ENCODE peak calls at places on chromosomes 4 and X, in seven cellular contexts. J, X, V, Q, U, W and D are unnamed samples.
A peak's percentile ranks its signal among the peaks of the same experiment; 100 is the strongest.

GRCh38 chr4:167379433-167379832 is 145.1 kb upstream of the SPOCK3 start:
- DNase-seq in U (no peak), Q (no peak), J (no peak), V (no peak), W (no peak), X (no peak), D (peak; percentile 76)

GRCh38 chrX:153564047-153564606 is 34.8 kb downstream of the CCNQ start:
- DNase-seq in Q (no peak), X (no peak), U (peak; percentile 31), V (peak; percentile 29), W (no peak), J (peak; percentile 17), D (no peak)

GRCh38 chr4:165478260-165478659 is 99.5 kb downstream of the CPE start:
- DNase-seq in U (no peak), X (no peak), V (no peak), W (no peak), J (no peak), Q (no peak), D (no peak)

GRCh38 chrX:6002056-6002455 is 226.6 kb downstream of the NLGN4X start:
- DNase-seq in X (no peak), J (no peak), W (no peak), Q (no peak), V (no peak), U (no peak), D (no peak)

GRCh38 chrX:129755779-129756650 is 17.2 kb downstream of the XPNPEP2 start:
- DNase-seq in Q (no peak), X (no peak), U (no peak), J (no peak), V (no peak), W (peak; percentile 55), D (no peak)

GRCh38 chr4:48681856-48682255 is 98.2 kb downstream of the FRYL start:
- DNase-seq in V (peak; percentile 64), Q (peak; percentile 58), U (no peak), X (no peak), W (peak; percentile 49), J (peak; percentile 71), D (no peak)

GRCh38 chrX:42776195-42776594 is 1.8 kb downstream of the PPP1R2C start:
- DNase-seq in U (no peak), J (peak; percentile 86), W (peak; percentile 45), X (no peak), Q (no peak), V (peak; percentile 86), D (no peak)

GRCh38 chr4:77473509-77473908 is 132.1 kb upstream of the CXCL13 start:
- DNase-seq in U (no peak), J (peak; percentile 25), W (peak; percentile 47), X (no peak), Q (peak; percentile 11), V (peak; percentile 38), D (no peak)

GRCh38 chr4:152938237-152938969 is 2.3 kb downstream of the FHDC1 start:
- DNase-seq in W (no peak), X (no peak), Q (peak; percentile 23), J (no peak), U (no peak), V (no peak), D (no peak)

GRCh38 chrX:115616943-115617563 is 56.1 kb downstream of the PLS3 start:
- DNase-seq in V (peak; percentile 30), U (no peak), J (peak; percentile 49), Q (no peak), W (peak; percentile 87), X (no peak), D (no peak)
- H3K4me3 ChIP-seq in V (no peak overlapping the region), U (peak overlapping the region; percentile 51), J (no peak overlapping the region), Q (no peak overlapping the region), W (peak overlapping the region; percentile 36), X (no peak overlapping the region), D (no peak overlapping the region)

GRCh38 chr4:88359558-88359957 is 19.1 kb upstream of the HERC6 start:
- DNase-seq in W (no peak), X (no peak), Q (no peak), V (no peak), J (no peak), U (no peak), D (no peak)
- TF ChIP-seq CTCF in W (no peak), X (no peak), Q (no peak), V (no peak), J (no peak), U (no peak), D (no peak)

DNA sequence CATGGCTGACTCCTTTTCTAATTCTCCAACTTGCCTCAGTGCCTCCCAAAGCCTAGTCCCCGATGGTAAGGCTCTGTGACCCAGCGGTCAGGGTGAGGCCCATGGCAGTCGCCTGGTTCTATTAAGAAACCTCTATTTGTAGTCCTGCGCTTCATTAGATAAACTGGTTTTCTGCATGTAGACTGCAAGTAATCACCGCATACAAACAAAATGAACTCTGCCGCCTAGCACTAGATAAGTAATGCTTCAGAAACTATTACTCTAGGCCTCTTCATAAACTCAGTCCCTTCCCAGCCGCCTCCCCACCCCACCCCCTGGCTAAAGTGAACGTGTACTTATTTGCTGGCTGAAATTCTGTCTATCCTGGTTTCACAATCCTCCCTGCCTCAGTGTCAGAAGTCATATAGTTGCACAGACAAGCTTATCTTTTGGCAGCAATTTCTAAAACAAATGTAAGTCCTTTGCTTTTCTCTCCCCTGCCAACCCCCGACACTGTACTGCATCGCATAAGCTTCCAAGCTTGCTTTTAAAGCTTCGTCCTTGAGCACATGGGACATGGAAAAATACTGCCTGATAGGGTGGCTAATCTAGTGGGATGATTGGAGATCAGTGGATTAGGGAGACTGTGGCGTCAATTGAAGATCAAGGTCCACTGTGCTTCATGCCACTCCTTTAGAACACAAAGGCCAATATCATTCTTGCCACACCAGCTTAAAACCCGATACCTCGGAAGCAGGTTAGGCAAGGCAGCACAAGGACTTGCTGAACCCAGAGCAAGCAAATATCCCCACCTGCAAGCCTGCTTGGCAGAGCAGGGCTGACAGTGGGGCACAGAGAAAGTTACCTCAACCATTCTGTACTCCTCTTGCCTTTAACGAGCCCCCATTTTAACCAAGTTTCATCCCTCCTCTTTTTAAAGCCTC is 125.8 kb downstream of the IRF2 start:
- DNase-seq in Q (peak; percentile 88), X (no peak), W (no peak), J (peak; percentile 86), V (peak; percentile 94), U (peak; percentile 43), D (no peak)
- H3K4me3 ChIP-seq in Q (no peak overlapping the region), X (no peak overlapping the region), W (peak overlapping the region; percentile 51), J (no peak overlapping the region), V (no peak overlapping the region), U (no peak overlapping the region), D (no peak overlapping the region)

GRCh38 chr4:40369437-40370278 is 34.5 kb downstream of the CHRNA9 start:
- DNase-seq in W (peak; percentile 68), Q (peak; percentile 86), U (no peak), V (no peak), J (no peak), X (no peak), D (no peak)
- TF ChIP-seq CTCF in W (no peak), Q (no peak), U (no peak), V (no peak), J (no peak), X (no peak), D (peak; percentile 23)